ENCODE peak calls at places on chromosomes 7 and 10, in five cellular contexts. One of them, this sample, is unnamed.

GRCh38 chr10:94003496-94003895 is 9.8 kb downstream of the PLCE1 start:
- DNase-seq in GM13977: no peak
- DNase-seq in frontal cortex: no peak
- DNase-seq in bronchial epithelial cell: no peak
- DNase-seq in NCI-H524: no peak
- DNase-seq in this sample: no peak

GRCh38 chr10:22722770-22723169 is 8.4 kb upstream of the PIP4K2A start:
- DNase-seq in GM13977: no peak
- DNase-seq in frontal cortex: no peak
- DNase-seq in bronchial epithelial cell: no peak
- DNase-seq in NCI-H524: no peak
- DNase-seq in this sample: no peak

GRCh38 chr10:13987472-13987871 is 343.3 kb downstream of the FRMD4A start:
- DNase-seq in GM13977: peak
- DNase-seq in frontal cortex: no peak
- DNase-seq in bronchial epithelial cell: peak
- DNase-seq in NCI-H524: no peak
- DNase-seq in this sample: no peak

GRCh38 chr7:69349291-69349690 is 249.0 kb upstream of the AUTS2 start:
- DNase-seq in GM13977: no peak
- DNase-seq in frontal cortex: no peak
- DNase-seq in bronchial epithelial cell: no peak
- DNase-seq in NCI-H524: no peak
- DNase-seq in this sample: no peak

GRCh38 chr10:69938541-69938991 is 114.1 kb upstream of the MACROH2A2 start:
- DNase-seq in GM13977: no peak
- DNase-seq in frontal cortex: no peak
- DNase-seq in bronchial epithelial cell: no peak
- DNase-seq in NCI-H524: no peak
- DNase-seq in this sample: no peak

GRCh38 chr10:58511765-58512469 is 755 bp upstream of the BICC1 start:
- DNase-seq in GM13977: peak
- DNase-seq in frontal cortex: peak
- DNase-seq in bronchial epithelial cell: no peak
- DNase-seq in NCI-H524: no peak
- DNase-seq in this sample: no peak

GRCh38 chr10:105964009-105964408 is 1200.5 kb downstream of the SORCS1 start:
- DNase-seq in GM13977: no peak
- DNase-seq in frontal cortex: no peak
- DNase-seq in bronchial epithelial cell: no peak
- DNase-seq in NCI-H524: no peak
- DNase-seq in this sample: no peak

GRCh38 chr10:58969578-58969977 is 206.9 kb upstream of the PHYHIPL start:
- DNase-seq in GM13977: no peak
- DNase-seq in frontal cortex: no peak
- DNase-seq in bronchial epithelial cell: no peak
- DNase-seq in NCI-H524: no peak
- DNase-seq in this sample: no peak

GRCh38 chr7:129952164-129952652 is 552 bp downstream of the UBE2H start:
- DNase-seq in GM13977: peak
- DNase-seq in frontal cortex: no peak
- DNase-seq in bronchial epithelial cell: peak
- DNase-seq in NCI-H524: peak
- DNase-seq in this sample: peak

GRCh38 chr10:114406455-114406854 is 2.2 kb upstream of the AFAP1L2 start:
- DNase-seq in GM13977: no peak
- DNase-seq in frontal cortex: no peak
- DNase-seq in bronchial epithelial cell: no peak
- DNase-seq in NCI-H524: no peak
- DNase-seq in this sample: no peak

GRCh38 chr10:132336064-132336746 is 4.2 kb downstream of the LRRC27 start:
- DNase-seq in GM13977: no peak
- DNase-seq in frontal cortex: no peak
- DNase-seq in bronchial epithelial cell: no peak
- DNase-seq in NCI-H524: no peak
- DNase-seq in this sample: peak

GRCh38 chr7:130912086-130912909 is 178.3 kb upstream of the KLF14 start:
- DNase-seq in GM13977: no peak
- DNase-seq in frontal cortex: no peak
- DNase-seq in bronchial epithelial cell: peak
- DNase-seq in NCI-H524: no peak
- DNase-seq in this sample: no peak

GRCh38 chr7:116395125-116395791 is 104.3 kb upstream of the CAV2 start:
- DNase-seq in GM13977: no peak
- DNase-seq in frontal cortex: peak
- DNase-seq in bronchial epithelial cell: peak
- DNase-seq in NCI-H524: no peak
- DNase-seq in this sample: no peak

GRCh38 chr10:11011436-11011835 is 6.2 kb upstream of the CELF2 start:
- DNase-seq in GM13977: no peak
- DNase-seq in frontal cortex: no peak
- DNase-seq in bronchial epithelial cell: no peak
- DNase-seq in NCI-H524: no peak
- DNase-seq in this sample: no peak

GRCh38 chr7:2955177-2955768 is 88.4 kb downstream of the CARD11 start:
- DNase-seq in GM13977: no peak
- DNase-seq in frontal cortex: no peak
- DNase-seq in bronchial epithelial cell: no peak
- DNase-seq in NCI-H524: no peak
- DNase-seq in this sample: no peak

GRCh38 chr7:128347573-128348147 is 4.0 kb upstream of the RBM28 start:
- DNase-seq in GM13977: peak
- DNase-seq in frontal cortex: peak
- DNase-seq in bronchial epithelial cell: peak
- DNase-seq in NCI-H524: peak
- DNase-seq in this sample: no peak

GRCh38 chr7:132614428-132615076 is 38.3 kb upstream of the PLXNA4 start:
- DNase-seq in GM13977: no peak
- DNase-seq in frontal cortex: peak
- DNase-seq in bronchial epithelial cell: no peak
- DNase-seq in NCI-H524: peak
- DNase-seq in this sample: peak

GRCh38 chr7:118214051-118214832 is 10.3 kb upstream of the ANKRD7 start:
- DNase-seq in GM13977: peak
- DNase-seq in frontal cortex: peak
- DNase-seq in bronchial epithelial cell: peak
- DNase-seq in NCI-H524: peak
- DNase-seq in this sample: no peak

GRCh38 chr7:101557978-101558741 is 70.9 kb downstream of the MYL10 start:
- DNase-seq in GM13977: peak
- DNase-seq in frontal cortex: no peak
- DNase-seq in bronchial epithelial cell: no peak
- DNase-seq in NCI-H524: no peak
- DNase-seq in this sample: no peak

GRCh38 chr10:98376485-98376884 is 38.5 kb downstream of the PYROXD2 start:
- DNase-seq in GM13977: no peak
- DNase-seq in frontal cortex: no peak
- DNase-seq in bronchial epithelial cell: peak
- DNase-seq in NCI-H524: no peak
- DNase-seq in this sample: no peak

GRCh38 chr7:151351027-151351426 is 9.4 kb downstream of the NUB1 start:
- DNase-seq in GM13977: peak
- DNase-seq in frontal cortex: no peak
- DNase-seq in bronchial epithelial cell: no peak
- DNase-seq in NCI-H524: no peak
- DNase-seq in this sample: no peak

GRCh38 chr7:140645166-140645565 is 4.6 kb upstream of the DENND2A start:
- DNase-seq in GM13977: no peak
- DNase-seq in frontal cortex: no peak
- DNase-seq in bronchial epithelial cell: no peak
- DNase-seq in NCI-H524: no peak
- DNase-seq in this sample: no peak

GRCh38 chr7:149147730-149148653 is 739 bp downstream of the ZNF398 start:
- DNase-seq in GM13977: peak
- DNase-seq in frontal cortex: peak
- DNase-seq in bronchial epithelial cell: peak
- DNase-seq in NCI-H524: peak
- DNase-seq in this sample: no peak

GRCh38 chr7:32941996-32942782 is 15.1 kb upstream of the FKBP9 start:
- DNase-seq in GM13977: peak
- DNase-seq in frontal cortex: peak
- DNase-seq in bronchial epithelial cell: peak
- DNase-seq in NCI-H524: peak
- DNase-seq in this sample: peak

GRCh38 chr10:57222603-57223002 is 861.5 kb upstream of the ZWINT start:
- DNase-seq in GM13977: no peak
- DNase-seq in frontal cortex: no peak
- DNase-seq in bronchial epithelial cell: no peak
- DNase-seq in NCI-H524: no peak
- DNase-seq in this sample: no peak

GRCh38 chr7:13932131-13932530 is 57.3 kb downstream of the ETV1 start:
- DNase-seq in GM13977: no peak
- DNase-seq in frontal cortex: no peak
- DNase-seq in bronchial epithelial cell: no peak
- DNase-seq in NCI-H524: no peak
- DNase-seq in this sample: no peak

GRCh38 chr10:30534465-30535144 is 94.9 kb downstream of the LYZL2 start:
- DNase-seq in GM13977: peak
- DNase-seq in frontal cortex: peak
- DNase-seq in bronchial epithelial cell: peak
- DNase-seq in NCI-H524: peak
- DNase-seq in this sample: peak

GRCh38 chr7:107103369-107103768 is 58.9 kb downstream of the PRKAR2B start:
- DNase-seq in GM13977: no peak
- DNase-seq in frontal cortex: no peak
- DNase-seq in bronchial epithelial cell: peak
- DNase-seq in NCI-H524: no peak
- DNase-seq in this sample: no peak

GRCh38 chr10:6053816-6054581 is 8.2 kb downstream of the IL2RA start:
- DNase-seq in GM13977: no peak
- DNase-seq in frontal cortex: no peak
- DNase-seq in bronchial epithelial cell: no peak
- DNase-seq in NCI-H524: no peak
- DNase-seq in this sample: peak

GRCh38 chr7:24035653-24036414 is 248.2 kb upstream of the NPY start:
- DNase-seq in GM13977: no peak
- DNase-seq in frontal cortex: no peak
- DNase-seq in bronchial epithelial cell: no peak
- DNase-seq in NCI-H524: no peak
- DNase-seq in this sample: no peak

GRCh38 chr7:155663942-155664341 is 19.5 kb downstream of the RBM33 start:
- DNase-seq in GM13977: no peak
- DNase-seq in frontal cortex: no peak
- DNase-seq in bronchial epithelial cell: no peak
- DNase-seq in NCI-H524: no peak
- DNase-seq in this sample: no peak

GRCh38 chr10:79244068-79244442 is 103.2 kb upstream of the PPIF start:
- DNase-seq in GM13977: peak
- DNase-seq in frontal cortex: no peak
- DNase-seq in bronchial epithelial cell: no peak
- DNase-seq in NCI-H524: no peak
- DNase-seq in this sample: no peak

This sample was measured in GF-D8.